ENCODE peak calls at places on chromosomes 16 and 17, in four cellular contexts. One of them, this sample, is unnamed.

GRCh38 chr17:66715745-66716156 is 119.2 kb upstream of the CACNG5 start:
- DNase-seq in GM12878: peak
- DNase-seq in HepG2: peak
- DNase-seq in H1: no peak
- DNase-seq in this sample: peak

GRCh38 chr17:83204230-83204725 is 124.9 kb downstream of the METRNL start:
- DNase-seq in GM12878: no peak
- DNase-seq in HepG2: no peak
- DNase-seq in H1: no peak
- DNase-seq in this sample: no peak

GRCh38 chr16:11913425-11914079 is 2.2 kb downstream of the GSPT1 start:
- DNase-seq in H1: no peak
- DNase-seq in HepG2: no peak
- DNase-seq in GM12878: no peak
- DNase-seq in this sample: no peak

GRCh38 chr16:17272716-17273115 is 198.0 kb downstream of the XYLT1 start:
- DNase-seq in H1: no peak
- DNase-seq in GM12878: no peak
- DNase-seq in HepG2: no peak
- DNase-seq in this sample: no peak

GRCh38 chr16:57775661-57776469 is 26.4 kb downstream of the KIFC3 start:
- DNase-seq in H1: peak
- DNase-seq in GM12878: no peak
- DNase-seq in HepG2: peak
- DNase-seq in this sample: no peak

GRCh38 chr17:67157732-67158639 is 87.0 kb downstream of the HELZ start:
- DNase-seq in H1: no peak
- DNase-seq in HepG2: peak
- DNase-seq in GM12878: peak
- DNase-seq in this sample: peak

GRCh38 chr17:15404116-15404730 is 62.8 kb upstream of the TEKT3 start:
- DNase-seq in HepG2: no peak
- DNase-seq in GM12878: no peak
- DNase-seq in H1: no peak
- DNase-seq in this sample: no peak

GRCh38 chr17:3385869-3386816 is at the start of gene OR3A2:
- DNase-seq in GM12878: no peak
- DNase-seq in HepG2: no peak
- DNase-seq in H1: no peak
- DNase-seq in this sample: no peak

GRCh38 chr17:34025179-34025551 is 229.9 kb upstream of the CCL2 start:
- DNase-seq in GM12878: no peak
- DNase-seq in HepG2: no peak
- DNase-seq in H1: no peak
- DNase-seq in this sample: peak

GRCh38 chr17:66485272-66485947 is 183.0 kb downstream of the PRKCA start:
- DNase-seq in H1: no peak
- DNase-seq in HepG2: no peak
- DNase-seq in GM12878: no peak
- DNase-seq in this sample: no peak

GRCh38 chr17:80779336-80779735 is 212.3 kb upstream of the CHMP6 start:
- DNase-seq in H1: no peak
- DNase-seq in GM12878: no peak
- DNase-seq in HepG2: no peak
- DNase-seq in this sample: no peak

GRCh38 chr16:5069048-5069447 is 2.6 kb upstream of the ALG1 start:
- DNase-seq in GM12878: no peak
- DNase-seq in H1: no peak
- DNase-seq in HepG2: no peak
- DNase-seq in this sample: no peak

GRCh38 chr16:906296-906695 is 64.5 kb downstream of the LMF1 start:
- DNase-seq in HepG2: no peak
- DNase-seq in H1: no peak
- DNase-seq in GM12878: no peak
- DNase-seq in this sample: no peak

GRCh38 chr16:31192856-31193642 is 9.5 kb downstream of the PYCARD start:
- DNase-seq in H1: no peak
- DNase-seq in HepG2: no peak
- DNase-seq in GM12878: no peak
- DNase-seq in this sample: no peak

GRCh38 chr17:34412534-34412933 is 49.5 kb upstream of the CCL1 start:
- DNase-seq in H1: no peak
- DNase-seq in HepG2: no peak
- DNase-seq in GM12878: no peak
- DNase-seq in this sample: peak

GRCh38 chr17:59423137-59423703 is 91.8 kb downstream of the YPEL2 start:
- DNase-seq in GM12878: no peak
- DNase-seq in H1: no peak
- DNase-seq in HepG2: peak
- DNase-seq in this sample: peak

GRCh38 chr17:46147167-46147749 is 46.0 kb downstream of the KANSL1 start:
- DNase-seq in GM12878: no peak
- DNase-seq in H1: no peak
- DNase-seq in HepG2: no peak
- DNase-seq in this sample: no peak

GRCh38 chr16:3725291-3725690 is 8.0 kb upstream of the TRAP1 start:
- DNase-seq in HepG2: no peak
- DNase-seq in GM12878: no peak
- DNase-seq in H1: no peak
- DNase-seq in this sample: no peak

GRCh38 chr17:67585077-67585602 is 132.6 kb upstream of the NOL11 start:
- DNase-seq in H1: no peak
- DNase-seq in GM12878: no peak
- DNase-seq in HepG2: no peak
- DNase-seq in this sample: no peak

GRCh38 chr17:50181155-50181554 is 15.3 kb downstream of the SGCA start:
- DNase-seq in H1: no peak
- DNase-seq in HepG2: peak
- DNase-seq in GM12878: no peak
- DNase-seq in this sample: no peak

DNA sequence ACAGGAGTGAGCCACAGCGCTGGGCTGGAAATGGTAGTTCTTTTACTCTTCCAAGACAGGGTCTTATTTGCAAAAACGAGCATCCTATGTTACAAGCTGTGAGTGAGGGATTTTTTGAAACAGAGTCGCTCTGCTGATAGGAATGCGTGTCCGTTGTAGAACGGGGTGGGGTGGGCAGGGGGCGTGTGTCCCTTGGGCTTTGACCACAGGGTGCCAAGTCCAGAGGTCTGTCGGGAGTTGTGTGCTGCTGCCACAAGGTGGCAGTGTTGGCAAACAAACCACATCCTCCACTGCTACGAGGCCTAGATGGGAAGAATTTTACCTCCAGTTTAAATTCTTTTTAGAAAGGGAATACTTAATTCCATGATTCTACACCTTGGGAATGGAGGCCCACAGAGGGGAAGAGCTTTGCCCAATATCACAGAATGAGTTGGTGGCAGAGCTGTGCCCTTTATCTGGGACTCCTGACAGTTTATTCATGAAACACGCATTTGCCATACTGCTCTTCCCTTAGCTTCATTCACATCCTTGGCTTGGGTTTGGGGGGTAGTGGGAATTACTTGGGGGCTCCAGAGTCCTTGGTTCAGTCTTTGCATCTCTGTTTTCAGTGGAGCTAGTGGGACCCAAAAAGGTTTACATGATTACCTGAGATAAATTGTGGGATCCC is 30.6 kb upstream of the ETV4 start:
- DNase-seq in HepG2: peak
- DNase-seq in GM12878: peak
- DNase-seq in H1: peak
- DNase-seq in this sample: peak
- TF ChIP-seq HDAC6 in HepG2: no peak
- TF ChIP-seq HDAC6 in GM12878: no peak
- TF ChIP-seq HDAC6 in H1: no peak
- TF ChIP-seq HDAC6 in this sample: no peak

GRCh38 chr17:42848093-42848492 is 2.9 kb upstream of the AOC3 start:
- DNase-seq in H1: no peak
- DNase-seq in HepG2: no peak
- DNase-seq in GM12878: no peak
- DNase-seq in this sample: no peak

GRCh38 chr17:42852351-42852750 is 1.4 kb downstream of the AOC3 start:
- DNase-seq in GM12878: no peak
- DNase-seq in HepG2: no peak
- DNase-seq in H1: no peak
- DNase-seq in this sample: no peak

GRCh38 chr17:42849031-42849430 is 2.0 kb upstream of the AOC3 start:
- DNase-seq in GM12878: no peak
- DNase-seq in H1: no peak
- DNase-seq in HepG2: no peak
- DNase-seq in this sample: no peak

GRCh38 chr17:42850964-42851363 is at the start of gene AOC3:
- DNase-seq in GM12878: no peak
- DNase-seq in H1: no peak
- DNase-seq in HepG2: peak
- DNase-seq in this sample: no peak

DNA sequence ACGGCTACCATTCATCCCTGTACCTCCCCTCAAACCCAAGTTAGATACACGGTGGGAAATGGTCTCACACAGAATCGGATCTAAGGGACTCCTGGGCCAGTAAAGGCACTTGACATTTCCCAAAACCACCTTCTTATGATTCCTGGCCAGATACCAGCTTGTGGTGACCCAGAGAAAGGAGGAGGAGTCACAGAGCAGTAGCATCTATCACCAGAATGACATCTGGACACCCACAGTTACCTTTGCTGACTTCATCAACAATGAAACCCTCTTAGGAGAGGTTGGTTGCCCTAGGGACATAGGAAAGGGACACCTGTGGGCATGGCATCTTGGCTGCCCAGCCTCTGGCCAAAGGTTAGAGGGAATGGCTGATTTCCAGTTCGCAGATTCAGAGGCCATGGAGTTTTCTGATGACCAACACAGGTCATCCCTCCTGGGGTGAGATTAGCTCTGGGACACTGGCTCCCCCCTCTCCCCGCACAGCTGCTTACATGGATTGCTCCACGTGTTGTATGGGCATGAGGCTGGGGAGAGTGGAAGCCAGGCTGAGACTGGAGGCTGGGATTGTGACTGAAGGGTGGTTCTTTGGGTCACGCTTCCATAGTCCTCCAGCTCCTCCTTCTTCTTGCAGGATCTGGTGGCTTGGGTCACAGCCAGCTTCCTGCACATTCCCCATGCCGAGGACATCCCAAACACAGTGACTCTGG is 1.4 kb upstream of the AOC3 start:
- DNase-seq in H1: no peak
- DNase-seq in GM12878: no peak
- DNase-seq in HepG2: no peak
- DNase-seq in this sample: peak
- TF ChIP-seq HDAC6 in H1: no peak
- TF ChIP-seq HDAC6 in GM12878: no peak
- TF ChIP-seq HDAC6 in HepG2: no peak
- TF ChIP-seq HDAC6 in this sample: no peak

GRCh38 chr16:89221604-89222003 is 4.1 kb downstream of the ZNF778 start:
- DNase-seq in GM12878: no peak
- DNase-seq in HepG2: no peak
- DNase-seq in H1: no peak
- DNase-seq in this sample: no peak

GRCh38 chr16:89222931-89223330 is 5.4 kb downstream of the ZNF778 start:
- DNase-seq in HepG2: no peak
- DNase-seq in GM12878: no peak
- DNase-seq in H1: no peak
- DNase-seq in this sample: no peak

GRCh38 chr16:89230210-89230609 is 12.7 kb downstream of the ZNF778 start:
- DNase-seq in H1: no peak
- DNase-seq in GM12878: no peak
- DNase-seq in HepG2: no peak
- DNase-seq in this sample: no peak

GRCh38 chr16:89219365-89219764 is 1.9 kb downstream of the ZNF778 start:
- DNase-seq in H1: no peak
- DNase-seq in HepG2: no peak
- DNase-seq in GM12878: no peak
- DNase-seq in this sample: peak

GRCh38 chr16:89224665-89225064 is 7.2 kb downstream of the ZNF778 start:
- DNase-seq in GM12878: no peak
- DNase-seq in H1: no peak
- DNase-seq in HepG2: no peak
- DNase-seq in this sample: no peak
- TF ChIP-seq HDAC6 in GM12878: no peak
- TF ChIP-seq HDAC6 in H1: no peak
- TF ChIP-seq HDAC6 in HepG2: no peak
- TF ChIP-seq HDAC6 in this sample: no peak

GRCh38 chr16:88979616-88980015 is 2.6 kb upstream of the CBFA2T3 start:
- DNase-seq in GM12878: no peak
- DNase-seq in HepG2: no peak
- DNase-seq in H1: no peak
- DNase-seq in this sample: no peak

GRCh38 chr16:88982286-88983084 is 5.5 kb upstream of the CBFA2T3 start:
- DNase-seq in H1: no peak
- DNase-seq in HepG2: no peak
- DNase-seq in GM12878: no peak
- DNase-seq in this sample: peak

GRCh38 chr16:88983157-88983556 is 6.2 kb upstream of the CBFA2T3 start:
- DNase-seq in GM12878: no peak
- DNase-seq in H1: no peak
- DNase-seq in HepG2: no peak
- DNase-seq in this sample: no peak

GRCh38 chr16:88985521-88985920 is 8.5 kb upstream of the CBFA2T3 start:
- DNase-seq in GM12878: no peak
- DNase-seq in HepG2: no peak
- DNase-seq in H1: no peak
- DNase-seq in this sample: no peak

DNA sequence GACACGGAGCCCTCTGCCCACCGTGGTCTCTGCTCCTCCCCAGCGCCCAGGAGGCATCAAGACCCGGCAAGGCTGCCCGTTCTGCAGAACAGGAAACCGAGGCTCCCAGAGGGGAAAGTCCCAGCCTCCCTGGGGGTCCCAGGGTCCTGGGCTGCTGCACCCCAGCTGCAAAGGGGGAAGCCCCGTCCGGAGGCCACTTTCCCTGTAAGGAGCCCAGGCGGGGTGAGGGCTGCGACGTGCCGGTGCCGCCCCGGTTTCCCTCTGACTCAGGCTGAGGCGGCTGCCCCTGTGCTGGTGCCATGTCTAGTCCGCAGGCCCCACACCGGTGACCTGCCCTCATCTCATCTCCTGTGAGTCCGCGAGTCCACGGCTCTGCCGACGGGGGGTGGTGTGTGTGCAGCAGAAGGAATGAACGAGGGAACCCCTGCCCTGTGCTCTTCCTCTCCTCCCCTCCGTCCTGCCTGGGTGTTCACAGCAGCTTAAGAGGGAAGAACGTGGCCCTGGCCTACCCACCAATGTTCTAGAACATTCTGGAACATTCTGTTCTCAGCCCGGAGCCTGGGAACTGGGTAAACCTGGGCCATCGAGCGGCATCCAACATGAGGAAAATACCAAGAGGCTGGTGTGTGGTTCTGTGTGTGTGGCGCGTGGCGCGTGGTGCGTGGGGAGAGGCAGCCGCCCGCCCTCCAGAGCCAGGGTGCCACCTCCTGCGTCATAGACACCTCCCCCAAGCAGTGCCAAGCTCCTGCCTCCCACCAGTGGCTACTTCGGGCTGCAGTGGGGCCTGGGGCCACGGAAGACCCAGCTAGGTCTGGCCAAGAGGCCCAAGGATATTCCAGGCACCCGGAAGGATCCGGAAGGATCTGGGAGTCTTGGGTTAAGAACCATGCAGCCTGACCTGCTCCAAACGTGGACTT is 7.0 kb upstream of the CBFA2T3 start:
- DNase-seq in GM12878: no peak
- DNase-seq in HepG2: no peak
- DNase-seq in H1: no peak
- DNase-seq in this sample: no peak
- TF ChIP-seq HDAC6 in GM12878: no peak
- TF ChIP-seq HDAC6 in HepG2: no peak
- TF ChIP-seq HDAC6 in H1: no peak
- TF ChIP-seq HDAC6 in this sample: no peak

GRCh38 chr16:88375236-88376052 is 7.3 kb upstream of the ZNF469 start:
- DNase-seq in H1: no peak
- DNase-seq in GM12878: no peak
- DNase-seq in HepG2: no peak
- DNase-seq in this sample: no peak
- TF ChIP-seq HDAC6 in H1: no peak
- TF ChIP-seq HDAC6 in GM12878: no peak
- TF ChIP-seq HDAC6 in HepG2: no peak
- TF ChIP-seq HDAC6 in this sample: no peak

This sample was measured in K562.